ENCODE peak calls at places on chromosomes 12 and 14, in ten cellular contexts. P is lung, Z is adrenal gland, X is hepatocyte, K is aorta, R is kidney epithelial cell, N is tibial artery, G is lower lobe of right lung, E is brain microvascular endothelial cell, Y is transverse colon. B is an unnamed sample. For H3K27me3, the result is how much of the 10 kb centered on the place peaks cover.

GRCh38 chr12:94615284-94616216 is 34.8 kb downstream of the TMCC3 start:
- DNase-seq in P (no peak), Z (peak), X (peak), K (no peak), R (peak), N (no peak), G (no peak), E (peak), Y (peak), B (peak)

GRCh38 chr14:74417611-74418010 is 8.4 kb downstream of the SYNDIG1L start:
- DNase-seq in P (no peak), Z (no peak), X (no peak), K (no peak), R (no peak), N (no peak), G (no peak), E (no peak), Y (no peak), B (no peak)

GRCh38 chr14:69505338-69506240 is 21.1 kb downstream of the PLEKHD1 start:
- DNase-seq in P (no peak), Z (no peak), X (no peak), K (no peak), R (no peak), N (peak), G (no peak), E (no peak), Y (no peak), B (no peak)

GRCh38 chr14:77219591-77219990 is 38.0 kb downstream of the TMEM63C start:
- DNase-seq in P (no peak), Z (peak), X (no peak), K (no peak), R (no peak), N (no peak), G (no peak), E (no peak), Y (no peak), B (peak)

GRCh38 chr12:122872815-122873361 is 23.0 kb downstream of the VPS37B start:
- DNase-seq in P (no peak), Z (no peak), X (no peak), K (peak), R (no peak), N (peak), G (no peak), E (no peak), Y (no peak), B (no peak)

GRCh38 chr12:94100990-94101901 is 47.1 kb upstream of the PLXNC1 start:
- DNase-seq in P (peak), Z (peak), X (peak), K (peak), R (no peak), N (peak), G (peak), E (peak), Y (peak), B (peak)

GRCh38 chr12:128314611-128315010 is 47.6 kb downstream of the TMEM132C start:
- DNase-seq in P (no peak), Z (no peak), X (no peak), K (no peak), R (no peak), N (no peak), G (no peak), E (no peak), Y (no peak), B (no peak)

GRCh38 chr12:118109088-118109487 is 5.3 kb upstream of the VSIG10 start:
- DNase-seq in P (no peak), Z (no peak), X (no peak), K (no peak), R (no peak), N (no peak), G (no peak), E (no peak), Y (no peak), B (no peak)

GRCh38 chr12:45730842-45731336 is 1.4 kb downstream of the ARID2 start:
- DNase-seq in P (no peak), Z (peak), X (no peak), K (no peak), R (no peak), N (no peak), G (no peak), E (peak), Y (no peak), B (no peak)

GRCh38 chr12:91173139-91173538 is 9.5 kb downstream of the DCN start:
- DNase-seq in P (no peak), Z (no peak), X (no peak), K (no peak), R (no peak), N (no peak), G (no peak), E (no peak), Y (no peak), B (no peak)

GRCh38 chr12:119684730-119685129 is 16.8 kb downstream of the PRKAB1 start:
- DNase-seq in P (no peak), Z (no peak), X (no peak), K (no peak), R (no peak), N (no peak), G (no peak), E (no peak), Y (no peak), B (no peak)

GRCh38 chr12:82522285-82522684 is 164.0 kb downstream of the METTL25 start:
- DNase-seq in P (no peak), Z (no peak), X (no peak), K (no peak), R (no peak), N (no peak), G (no peak), E (no peak), Y (no peak), B (no peak)

GRCh38 chr12:48972213-48973021 is 882 bp upstream of the WNT10B start:
- DNase-seq in P (no peak), Z (no peak), X (no peak), K (no peak), R (no peak), N (no peak), G (no peak), E (no peak), Y (no peak), B (no peak)

GRCh38 chr12:67789266-67789665 is 140.7 kb downstream of the DYRK2 start:
- DNase-seq in P (no peak), Z (no peak), X (no peak), K (no peak), R (no peak), N (no peak), G (no peak), E (no peak), Y (no peak), B (no peak)

GRCh38 chr12:67794151-67794550 is 145.6 kb downstream of the DYRK2 start:
- DNase-seq in P (no peak), Z (no peak), X (no peak), K (no peak), R (no peak), N (no peak), G (no peak), E (peak), Y (no peak), B (no peak)

GRCh38 chr12:67792185-67792584 is 143.6 kb downstream of the DYRK2 start:
- DNase-seq in P (no peak), Z (no peak), X (no peak), K (no peak), R (no peak), N (no peak), G (no peak), E (no peak), Y (no peak), B (no peak)

GRCh38 chr12:67788118-67788517 is 139.6 kb downstream of the DYRK2 start:
- DNase-seq in P (no peak), Z (no peak), X (no peak), K (no peak), R (no peak), N (no peak), G (no peak), E (no peak), Y (no peak), B (no peak)

DNA sequence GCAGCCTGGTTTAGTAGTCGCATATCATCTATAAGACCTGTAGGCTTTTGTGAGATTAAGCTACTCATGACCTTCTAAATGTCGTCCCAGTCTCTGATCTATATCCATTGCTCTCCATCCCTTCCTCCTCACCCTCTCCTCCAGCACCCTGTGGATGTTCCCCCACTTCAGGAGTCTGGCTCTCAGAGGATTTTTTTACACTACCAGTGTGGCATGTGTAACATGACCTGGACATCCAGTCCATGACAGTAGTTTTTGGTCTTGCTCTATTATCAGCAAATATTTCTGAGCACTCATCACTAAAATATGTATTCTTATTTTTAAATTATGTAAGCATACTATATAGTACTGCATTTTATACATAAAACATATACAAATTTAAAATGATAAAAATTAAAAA is 142.1 kb downstream of the DYRK2 start:
- DNase-seq in P (no peak), Z (no peak), X (no peak), K (no peak), R (no peak), N (no peak), G (no peak), E (no peak), Y (no peak), B (no peak)
- H3K27me3 ChIP-seq in P (under half), Z (under half), X (under half), K (under half), R (under half), N (under half), G (under half), E (under half), Y (under half), B (under half)

GRCh38 chr12:99552022-99552421 is 95.5 kb upstream of the GARIN6 start:
- DNase-seq in P (no peak), Z (no peak), X (no peak), K (no peak), R (no peak), N (no peak), G (no peak), E (no peak), Y (no peak), B (no peak)
- H3K27me3 ChIP-seq in P (under half), Z (under half), X (under half), K (under half), R (under half), N (under half), G (under half), E (under half), Y (under half), B (under half)

GRCh38 chr12:112796067-112796466 is 4.5 kb downstream of the RPH3A start:
- DNase-seq in P (no peak), Z (no peak), X (no peak), K (no peak), R (no peak), N (no peak), G (no peak), E (no peak), Y (no peak), B (no peak)
- H3K27me3 ChIP-seq in P (under half), Z (under half), X (under half), K (under half), R (under half), N (under half), G (under half), E (under half), Y (under half), B (half or more)

DNA sequence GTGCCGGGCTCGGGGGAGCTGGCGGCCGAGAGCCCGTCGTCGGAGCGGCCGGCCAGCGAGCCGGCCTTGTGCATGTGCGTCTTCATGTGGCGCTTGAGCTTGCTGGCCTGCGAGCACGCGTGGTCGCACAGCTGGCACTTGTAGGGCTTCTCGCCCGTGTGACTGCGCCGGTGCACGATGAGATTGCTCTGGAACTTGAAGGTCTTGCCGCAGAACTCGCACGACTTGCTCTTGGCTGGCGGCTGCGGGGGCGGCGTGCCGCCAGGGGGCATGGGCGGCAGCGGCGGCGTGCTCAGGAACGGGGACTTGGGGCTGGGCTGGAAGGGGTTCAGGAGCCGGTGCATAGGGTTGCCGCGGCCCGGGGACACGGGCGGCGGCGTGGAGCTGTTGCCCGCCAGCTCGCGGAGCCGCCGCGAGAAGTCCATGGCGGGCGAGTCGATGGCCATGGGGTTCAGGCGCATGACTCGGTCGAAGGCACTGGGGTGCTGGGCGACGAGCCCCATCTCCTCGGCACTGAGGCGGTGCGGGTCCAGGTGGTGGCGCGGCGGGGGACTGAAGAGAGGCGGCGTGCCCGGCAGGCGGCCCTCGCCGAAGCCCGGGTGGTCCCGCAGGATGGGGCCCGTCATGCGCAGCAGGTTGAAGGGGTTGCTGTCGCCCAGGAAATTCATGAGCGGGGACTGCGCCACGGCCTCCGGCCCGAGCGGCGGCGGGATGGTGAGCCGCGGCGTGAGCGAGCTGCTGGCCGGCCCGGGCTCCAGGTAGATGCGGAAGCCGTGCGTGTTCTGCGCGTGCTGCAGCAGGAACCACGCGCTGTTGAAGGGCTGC is 96.5 kb downstream of the BCL11B start:
- DNase-seq in P (no peak), Z (no peak), X (no peak), K (no peak), R (no peak), N (no peak), G (no peak), E (no peak), Y (no peak), B (no peak)
- H3K27me3 ChIP-seq in P (under half), Z (under half), X (under half), K (under half), R (under half), N (under half), G (under half), E (under half), Y (under half), B (under half)

DNA sequence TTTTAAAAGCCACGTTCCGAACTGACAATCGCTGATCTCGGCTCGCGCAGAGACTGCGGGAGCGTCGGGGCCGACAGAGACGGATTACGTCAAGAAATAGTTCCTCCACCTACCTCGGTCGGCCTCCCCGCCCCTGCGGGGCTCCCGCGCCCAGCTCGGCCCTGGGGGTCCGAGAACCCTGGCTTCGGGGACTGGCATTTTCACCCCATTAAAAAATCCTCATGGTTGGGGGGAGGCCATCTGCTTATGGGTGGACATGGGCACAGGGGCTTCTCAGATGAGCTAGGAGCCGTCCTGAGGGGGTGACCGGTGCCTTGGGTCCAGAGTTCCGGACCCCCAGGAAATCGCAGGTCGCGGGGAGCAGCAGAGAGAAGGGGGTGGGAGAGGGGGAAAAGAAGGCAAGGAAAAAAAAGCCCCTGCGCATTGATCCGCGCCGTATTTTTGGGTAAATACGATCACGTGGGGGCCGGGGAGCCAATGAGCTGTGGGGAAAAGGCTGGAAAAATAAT is 311 bp upstream of the HOXC9 start:
- DNase-seq in P (no peak), Z (peak), X (no peak), K (peak), R (no peak), N (peak), G (no peak), E (no peak), Y (no peak), B (no peak)
- H3K27me3 ChIP-seq in P (under half), Z (under half), X (half or more), K (under half), R (under half), N (under half), G (half or more), E (half or more), Y (half or more), B (half or more)

GRCh38 chr14:65204056-65204455 is 101.7 kb upstream of the MAX start:
- DNase-seq in P (no peak), Z (no peak), X (no peak), K (no peak), R (no peak), N (no peak), G (no peak), E (no peak), Y (no peak), B (no peak)
- H3K27me3 ChIP-seq in P (under half), Z (under half), X (under half), K (under half), R (under half), N (under half), G (under half), E (under half), Y (under half), B (under half)

DNA sequence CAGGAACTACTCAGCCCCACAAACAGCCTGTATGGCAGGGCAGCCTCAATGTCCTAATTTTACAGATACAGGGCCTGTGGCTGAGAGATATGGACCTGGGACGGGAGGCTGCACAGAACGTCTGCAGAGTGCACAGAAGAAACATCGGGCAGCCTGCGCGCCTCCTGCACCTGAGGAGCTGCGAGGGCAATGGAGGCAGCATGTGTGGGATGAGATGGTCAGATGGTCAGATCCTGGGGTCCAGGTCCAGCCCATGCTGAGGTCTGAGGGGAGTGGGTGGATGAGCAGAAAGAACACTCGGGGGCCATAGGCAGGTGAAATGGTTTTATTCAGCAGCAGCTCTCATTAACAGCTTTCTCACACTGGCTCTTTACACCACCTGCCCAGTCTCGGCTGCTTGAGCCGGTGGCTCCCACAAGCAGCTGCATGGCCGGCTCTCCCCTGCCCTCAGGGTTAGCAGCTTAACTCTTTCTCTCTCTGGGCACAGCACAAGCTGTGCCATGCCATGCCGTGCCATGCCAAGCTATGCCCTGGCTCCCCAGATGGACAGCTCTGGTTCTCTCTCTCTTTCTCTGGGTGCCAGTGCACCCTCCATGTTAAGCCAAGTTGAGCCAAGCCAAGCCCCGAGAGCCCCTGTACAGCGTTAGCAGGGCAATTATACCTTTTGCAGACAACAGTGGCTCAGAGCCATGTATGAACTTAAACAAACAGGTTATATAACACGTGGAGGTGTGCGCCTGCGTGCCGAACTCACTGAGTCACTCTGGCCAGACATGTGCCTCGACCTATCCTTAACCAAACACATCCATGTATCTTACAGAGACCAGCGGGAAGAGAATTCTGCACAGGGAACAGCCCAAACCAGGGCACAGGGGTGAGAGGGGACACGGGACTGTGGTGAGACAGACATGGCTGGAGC is 47.6 kb downstream of the RIMBP2 start:
- DNase-seq in P (no peak), Z (no peak), X (no peak), K (no peak), R (no peak), N (no peak), G (no peak), E (no peak), Y (no peak), B (no peak)
- H3K27me3 ChIP-seq in P (under half), Z (under half), X (under half), K (under half), R (under half), N (under half), G (under half), E (under half), Y (under half), B (under half)

DNA sequence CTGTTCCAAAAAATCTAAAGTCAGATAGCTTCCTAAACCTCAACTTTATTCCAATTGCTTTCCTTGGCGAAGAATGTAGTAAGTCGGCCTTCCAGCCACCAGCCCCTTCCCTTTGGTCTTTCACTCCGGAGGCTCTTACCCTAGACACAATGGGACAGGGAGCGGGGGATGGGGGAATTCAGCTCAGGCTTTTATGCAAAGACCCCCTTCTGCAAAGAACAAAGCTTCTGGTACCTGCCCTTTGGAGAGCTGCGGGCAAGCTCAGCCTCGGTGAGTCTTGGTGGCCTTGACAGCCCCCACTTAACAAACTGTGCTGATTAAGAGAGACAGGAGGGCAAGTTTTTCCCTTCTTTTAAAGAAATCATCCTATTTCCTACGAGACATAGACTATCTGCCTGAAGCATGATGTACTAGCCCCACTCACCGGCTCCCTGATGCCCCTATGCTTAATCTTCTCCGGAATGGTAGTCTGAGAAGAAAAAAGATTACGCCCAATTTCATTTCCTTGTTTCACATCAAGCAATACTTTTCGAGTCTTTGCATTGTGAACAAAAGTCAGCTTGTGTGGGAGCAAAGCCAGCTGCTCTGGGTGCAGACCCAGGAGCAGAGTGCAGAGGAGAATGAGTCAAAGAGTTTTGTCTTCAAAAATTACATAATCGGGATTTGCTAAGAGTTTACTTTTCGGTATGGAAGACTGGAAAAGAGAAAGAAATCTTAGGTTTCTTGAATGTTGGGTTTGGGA is 1.5 kb upstream of the NANOG start:
- DNase-seq in P (no peak), Z (no peak), X (no peak), K (no peak), R (no peak), N (no peak), G (no peak), E (no peak), Y (no peak), B (no peak)
- H3K27me3 ChIP-seq in P (under half), Z (under half), X (under half), K (under half), R (under half), N (under half), G (under half), E (under half), Y (under half), B (under half)

DNA sequence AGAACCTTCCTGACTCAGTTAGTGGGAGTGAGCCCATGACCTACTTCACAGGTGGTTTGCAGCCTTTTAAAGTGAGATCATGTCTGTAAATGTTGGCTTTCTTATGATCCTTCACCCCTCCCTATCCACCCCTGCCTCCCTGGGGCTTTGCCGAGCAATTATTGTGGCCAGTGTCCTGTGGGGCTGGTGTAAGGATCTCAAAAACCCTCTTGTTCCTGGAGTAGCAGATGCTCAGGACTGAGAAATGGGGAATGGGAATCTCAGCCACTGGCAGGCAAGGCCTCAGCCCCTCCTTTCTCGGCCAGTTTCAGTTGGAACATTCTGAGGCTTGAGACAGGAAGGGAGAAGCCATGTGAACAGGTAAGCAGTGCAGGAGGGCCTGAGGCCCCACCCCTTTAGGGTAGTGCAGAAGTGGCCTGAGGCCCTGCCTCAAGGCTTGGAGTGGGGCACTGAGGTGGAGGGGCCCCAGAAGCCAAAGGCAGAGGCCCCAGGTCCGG is 53.8 kb downstream of the PLEKHG3 start:
- DNase-seq in P (no peak), Z (no peak), X (peak), K (peak), R (peak), N (peak), G (peak), E (peak), Y (peak), B (no peak)
- H3K27me3 ChIP-seq in P (under half), Z (under half), X (under half), K (under half), R (under half), N (under half), G (under half), E (under half), Y (under half), B (under half)

B was measured in left ventricle myocardium inferior.